ENCODE peak calls at places on chromosomes 16 and 17, in four cellular contexts. P is H1, L is IMR-90, K is H9. M is an unnamed sample.

GRCh38 chr16:21300309-21301167 is 22.4 kb upstream of the CRYM start:
- DNase-seq in K (peak), P (peak), L (peak), M (peak)

GRCh38 chr17:12296120-12296727 is 275.5 kb downstream of the MAP2K4 start:
- DNase-seq in P (peak), L (peak), K (peak), M (peak)

GRCh38 chr17:1562178-1562643 is 381 bp downstream of the PITPNA start:
- DNase-seq in L (no peak), K (peak), P (no peak), M (no peak)

GRCh38 chr16:12879812-12880211 is 21.6 kb upstream of the SHISA9 start:
- DNase-seq in L (no peak), P (no peak), K (no peak), M (no peak)

GRCh38 chr17:72034000-72034399 is 86.8 kb upstream of the SOX9 start:
- DNase-seq in P (no peak), L (no peak), K (no peak), M (no peak)

GRCh38 chr16:2785101-2785991 is 2.0 kb downstream of the PRSS33 start:
- DNase-seq in L (no peak), P (no peak), K (peak), M (no peak)

GRCh38 chr17:78960945-78961344 is 18.8 kb downstream of the LGALS3BP start:
- DNase-seq in P (no peak), K (no peak), L (no peak), M (no peak)

GRCh38 chr17:33292981-33293867 is at the start of gene ASIC2:
- DNase-seq in L (peak), P (peak), K (peak), M (peak)

GRCh38 chr17:81867123-81867951 is 3.8 kb downstream of the ARHGDIA start:
- DNase-seq in P (peak), L (peak), K (peak), M (peak)

GRCh38 chr17:54404259-54404658 is 496.4 kb upstream of the TOM1L1 start:
- DNase-seq in K (no peak), P (no peak), L (no peak), M (no peak)

GRCh38 chr16:4679156-4679853 is 14.1 kb upstream of the NUDT16L1 start:
- DNase-seq in K (no peak), L (no peak), P (no peak), M (no peak)

GRCh38 chr17:62140836-62141235 is 75.8 kb upstream of the MED13 start:
- DNase-seq in K (no peak), L (peak), P (no peak), M (no peak)

GRCh38 chr16:8644151-8644512 is 22.6 kb downstream of the METTL22 start:
- DNase-seq in L (no peak), K (no peak), P (no peak), M (no peak)

GRCh38 chr16:1779741-1780676 is 2.4 kb downstream of the SPSB3 start:
- DNase-seq in L (no peak), K (no peak), P (no peak), M (no peak)

GRCh38 chr16:31181102-31181830 is 1.3 kb downstream of the FUS start:
- DNase-seq in K (no peak), P (no peak), L (peak), M (peak)

GRCh38 chr16:71811261-71811803 is 2.7 kb upstream of the AP1G1 start:
- DNase-seq in L (peak), K (no peak), P (no peak), M (no peak)

GRCh38 chr17:49515196-49515770 is 20.2 kb downstream of the NGFR start:
- DNase-seq in P (peak), K (peak), L (peak), M (peak)

GRCh38 chr16:87653234-87653633 is 50.9 kb downstream of the JPH3 start:
- DNase-seq in K (no peak), P (no peak), L (peak), M (peak)

GRCh38 chr16:31508706-31509523 is 724 bp upstream of the RUSF1 start:
- DNase-seq in K (no peak), L (peak), P (no peak), M (no peak)

GRCh38 chr17:57480438-57481196 is 224.3 kb downstream of the MSI2 start:
- DNase-seq in P (no peak), L (peak), K (no peak), M (peak)
- H3K23ac ChIP-seq in P (no peak), L (peak), K (no peak), M (peak)

GRCh38 chr16:29687755-29688154 is 8.8 kb downstream of the QPRT start:
- DNase-seq in L (no peak), P (no peak), K (no peak), M (no peak)

GRCh38 chr16:29688172-29688571 is 9.2 kb downstream of the QPRT start:
- DNase-seq in L (no peak), P (no peak), K (no peak), M (no peak)

GRCh38 chr16:29683543-29684090 is 4.6 kb downstream of the QPRT start:
- DNase-seq in L (no peak), P (no peak), K (no peak), M (no peak)

GRCh38 chr16:29684671-29685070 is 5.7 kb downstream of the QPRT start:
- DNase-seq in K (no peak), P (no peak), L (no peak), M (no peak)

DNA sequence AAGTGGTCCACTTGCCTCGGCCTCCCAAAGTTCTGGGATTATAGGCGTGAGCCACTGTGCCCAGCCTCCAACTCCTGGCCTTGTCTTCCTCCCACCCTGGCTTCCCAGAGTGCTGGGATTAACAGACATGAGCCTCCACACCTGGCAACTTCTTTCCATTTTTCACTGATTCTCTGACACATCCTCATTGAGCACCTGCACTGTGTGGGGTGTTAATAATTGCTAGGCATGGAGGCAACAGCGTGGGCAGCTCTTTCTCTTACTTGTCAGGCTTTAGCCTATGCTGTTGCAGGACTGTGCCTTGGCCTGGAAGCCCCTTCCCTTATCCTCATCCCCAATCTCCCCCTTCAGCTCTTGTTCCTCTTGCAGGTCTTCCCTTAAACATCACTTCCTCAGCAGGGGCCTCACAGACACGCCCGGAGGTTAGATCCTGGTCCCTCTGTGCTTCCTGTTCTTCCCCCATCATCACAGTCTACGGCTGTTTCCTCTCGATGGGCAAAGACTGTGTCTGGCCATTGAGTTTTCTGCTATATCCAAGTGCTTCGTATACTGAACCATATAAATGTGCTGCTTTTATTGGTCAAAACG is 7.9 kb downstream of the QPRT start:
- DNase-seq in L (no peak), K (no peak), P (no peak), M (no peak)
- H4K8ac ChIP-seq in L (no peak), K (no peak), P (no peak), M (no peak)

GRCh38 chr16:67946128-67946569 is 2.2 kb upstream of the LCAT start:
- DNase-seq in K (no peak), L (no peak), P (no peak), M (no peak)
- H3K23ac ChIP-seq in K (no peak), L (no peak), P (no peak), M (no peak)

GRCh38 chr16:72995151-72995881 is 52.6 kb downstream of the ZFHX3 start:
- DNase-seq in K (peak), L (no peak), P (peak), M (peak)
- H4K8ac ChIP-seq in K (no peak), L (no peak), P (no peak), M (no peak)

DNA sequence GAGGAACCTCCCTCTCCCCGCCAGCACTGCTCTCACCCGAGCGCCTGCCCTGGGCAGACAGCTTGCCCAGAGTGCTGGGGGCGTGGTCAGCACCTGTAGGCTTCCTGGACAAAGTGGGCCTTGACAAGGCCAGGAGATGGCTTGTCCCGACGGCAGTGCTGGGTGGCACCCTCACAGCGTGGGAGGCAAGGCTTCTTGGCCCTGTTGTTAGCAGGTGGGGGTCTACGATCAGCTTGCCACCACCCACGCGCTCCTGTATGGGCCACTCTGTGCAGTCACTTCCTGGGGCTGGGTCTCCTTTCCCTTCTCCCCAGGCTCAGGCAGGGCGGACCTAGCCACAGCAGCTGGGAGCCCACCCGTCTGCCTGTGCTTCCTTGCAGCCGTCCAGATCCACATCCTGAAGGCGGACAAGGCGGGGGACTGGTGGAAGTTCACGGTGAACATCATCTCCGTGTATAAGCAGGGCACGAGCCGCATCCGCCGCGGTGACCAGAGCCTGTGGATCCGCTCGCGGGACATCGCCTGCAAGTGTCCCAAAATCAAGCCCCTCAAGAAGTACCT is 218.0 kb downstream of the NTN1 start:
- DNase-seq in K (peak), L (no peak), P (no peak), M (peak)
- H3K23ac ChIP-seq in K (no peak), L (peak), P (no peak), M (no peak)

DNA sequence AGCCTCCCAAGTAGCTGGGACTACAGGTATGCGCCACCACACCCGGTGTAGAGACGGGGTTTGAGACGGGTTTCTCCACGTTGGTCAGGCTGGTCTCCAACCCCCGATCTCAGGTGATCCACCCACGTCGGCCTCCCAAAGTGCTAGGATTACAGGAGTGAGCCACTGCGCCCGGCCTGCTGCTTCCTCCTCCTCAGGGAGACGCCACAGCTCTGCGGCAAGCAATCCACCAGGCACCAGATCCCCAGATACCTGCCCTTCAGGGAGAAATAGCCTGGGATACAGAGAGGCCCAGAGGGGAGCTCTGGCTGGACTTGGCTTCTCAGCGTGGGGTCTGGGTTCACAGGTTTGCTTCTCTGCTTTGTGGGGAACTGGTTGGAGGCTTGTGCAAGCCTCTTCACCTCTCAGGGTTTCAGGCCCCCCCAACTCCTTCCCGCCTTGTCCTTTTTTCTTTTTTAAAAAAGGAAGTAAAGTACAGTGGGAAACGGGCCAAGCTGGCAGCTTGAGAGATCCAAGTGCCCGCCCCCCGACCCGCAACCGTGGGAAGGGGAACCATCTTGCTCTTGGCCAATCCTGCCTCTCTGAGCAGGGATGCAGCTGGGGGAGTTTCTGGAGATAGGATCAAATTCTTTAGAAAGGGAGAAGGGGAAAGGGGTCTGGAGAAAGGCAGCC is 2.6 kb upstream of the SPHK1 start:
- DNase-seq in L (peak), K (peak), P (no peak), M (peak)
- H4K8ac ChIP-seq in L (peak), K (no peak), P (no peak), M (no peak)

GRCh38 chr16:49838639-49839461 is 17.1 kb downstream of the ZNF423 start:
- DNase-seq in K (no peak), P (no peak), L (no peak), M (no peak)
- H3K23ac ChIP-seq in K (no peak), P (no peak), L (no peak), M (peak)

M was measured in mesendoderm.